ENCODE peak calls at places on chromosomes 1 and 21, in seven cellular contexts. M is progenitor cell of endocrine pancreas, U is GM20000, X is stomach, L is fibroblast of villous mesenchyme, A is endodermal cell, G is bronchial epithelial cell. F is an unnamed sample.
A peak's percentile ranks its signal among the peaks of the same experiment; 100 is the strongest.

GRCh38 chr1:158371188-158371953 is 17.7 kb downstream of the CD1E start:
- DNase-seq in U (peak; percentile 65), L (no peak), A (no peak), M (no peak), G (peak; percentile 26), X (no peak), F (peak; percentile 34)

GRCh38 chr21:36684957-36685714 is 13.8 kb upstream of the SIM2 start:
- DNase-seq in U (no peak), L (no peak), A (no peak), M (no peak), X (peak; percentile 62), G (no peak), F (no peak)

GRCh38 chr1:210938416-210938925 is 195.5 kb downstream of the KCNH1 start:
- DNase-seq in X (no peak), L (no peak), A (no peak), U (no peak), M (no peak), G (no peak), F (no peak)

GRCh38 chr1:227317541-227318002 is 720 bp downstream of the CDC42BPA start:
- DNase-seq in X (no peak), U (peak; percentile 41), L (peak; percentile 82), A (peak; percentile 86), M (peak; percentile 45), G (peak; percentile 62), F (peak; percentile 89)

GRCh38 chr1:58089898-58090535 is 456.5 kb downstream of the OMA1 start:
- DNase-seq in M (no peak), U (no peak), G (no peak), L (no peak), A (no peak), X (no peak), F (no peak)

GRCh38 chr1:205228052-205228451 is 306 bp downstream of the TMCC2 start:
- DNase-seq in X (peak; percentile 17), U (no peak), M (no peak), L (no peak), G (no peak), A (no peak), F (no peak)

GRCh38 chr1:233907139-233907538 is 2.7 kb downstream of the SLC35F3 start:
- DNase-seq in L (peak; percentile 33), G (no peak), A (no peak), U (no peak), M (no peak), X (no peak), F (peak; percentile 81)

GRCh38 chr1:114128293-114128692 is 25.4 kb downstream of the SYT6 start:
- DNase-seq in A (no peak), M (no peak), L (no peak), U (no peak), X (no peak), G (no peak), F (no peak)

GRCh38 chr1:63034256-63034655 is 250.3 kb downstream of the ATG4C start:
- DNase-seq in G (no peak), A (no peak), M (no peak), L (no peak), X (no peak), U (no peak), F (no peak)

GRCh38 chr1:63038586-63038985 is 254.7 kb downstream of the ATG4C start:
- DNase-seq in M (no peak), G (no peak), L (no peak), X (no peak), U (no peak), A (no peak), F (no peak)

GRCh38 chr1:63032171-63032570 is 248.2 kb downstream of the ATG4C start:
- DNase-seq in M (no peak), A (no peak), U (no peak), X (no peak), L (no peak), G (no peak), F (no peak)

DNA sequence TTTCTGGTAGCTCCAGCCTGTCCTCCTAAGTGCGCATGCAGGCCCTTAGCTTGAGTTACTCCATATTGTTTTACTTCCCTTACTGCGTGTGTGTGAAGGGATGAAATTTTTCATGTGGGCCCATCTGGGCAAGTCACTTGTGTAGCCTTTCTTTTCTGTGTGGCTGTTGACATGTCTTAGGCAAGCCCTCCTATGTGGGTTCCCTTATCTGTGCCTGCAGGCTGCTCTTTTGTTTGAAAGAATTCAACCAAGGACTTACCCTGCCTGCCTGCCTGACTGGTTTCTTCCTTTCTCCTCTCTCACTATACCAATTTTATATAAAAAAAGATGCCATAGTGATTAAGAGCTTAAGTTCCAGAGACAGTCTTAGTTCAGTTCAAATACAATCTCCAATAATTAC is 249.3 kb downstream of the ATG4C start:
- DNase-seq in X (no peak), M (no peak), G (no peak), A (no peak), L (no peak), U (no peak), F (no peak)
- TF ChIP-seq CTCF in X (no peak), M (no peak), G (no peak), A (no peak), L (no peak), U (no peak), F (no peak)

GRCh38 chr1:85030536-85030935 is 17.8 kb downstream of the MCOLN3 start:
- DNase-seq in G (no peak), X (no peak), L (peak; percentile 15), M (no peak), U (no peak), A (no peak), F (no peak)

GRCh38 chr1:85025940-85026339 is 22.4 kb downstream of the MCOLN3 start:
- DNase-seq in A (no peak), G (no peak), M (no peak), L (no peak), X (no peak), U (no peak), F (no peak)

GRCh38 chr1:85022700-85023099 is 25.6 kb downstream of the MCOLN3 start:
- DNase-seq in U (no peak), M (no peak), X (no peak), L (no peak), G (no peak), A (no peak), F (no peak)

GRCh38 chr1:85024736-85025135 is 23.6 kb downstream of the MCOLN3 start:
- DNase-seq in A (no peak), X (no peak), L (no peak), G (no peak), M (no peak), U (no peak), F (no peak)

GRCh38 chr1:85027242-85027983 is 20.9 kb downstream of the MCOLN3 start:
- DNase-seq in A (no peak), L (peak; percentile 27), G (peak; percentile 27), M (no peak), U (peak; percentile 38), X (no peak), F (peak; percentile 4)
- TF ChIP-seq CTCF in A (peak; percentile 38), L (peak; percentile 28), G (no peak), M (no peak), U (no peak), X (no peak), F (no peak)

GRCh38 chr1:80657707-80658106 is 1143.0 kb upstream of the ADGRL2 start:
- DNase-seq in U (no peak), X (no peak), G (no peak), L (no peak), A (no peak), M (no peak), F (no peak)

GRCh38 chr1:80657048-80657653 is 1143.6 kb upstream of the ADGRL2 start:
- DNase-seq in X (no peak), A (no peak), L (no peak), M (no peak), G (no peak), U (no peak), F (no peak)

GRCh38 chr1:80656628-80657019 is 1144.1 kb upstream of the ADGRL2 start:
- DNase-seq in M (no peak), A (no peak), L (no peak), X (no peak), U (no peak), G (peak; percentile 48), F (peak; percentile 59)

DNA sequence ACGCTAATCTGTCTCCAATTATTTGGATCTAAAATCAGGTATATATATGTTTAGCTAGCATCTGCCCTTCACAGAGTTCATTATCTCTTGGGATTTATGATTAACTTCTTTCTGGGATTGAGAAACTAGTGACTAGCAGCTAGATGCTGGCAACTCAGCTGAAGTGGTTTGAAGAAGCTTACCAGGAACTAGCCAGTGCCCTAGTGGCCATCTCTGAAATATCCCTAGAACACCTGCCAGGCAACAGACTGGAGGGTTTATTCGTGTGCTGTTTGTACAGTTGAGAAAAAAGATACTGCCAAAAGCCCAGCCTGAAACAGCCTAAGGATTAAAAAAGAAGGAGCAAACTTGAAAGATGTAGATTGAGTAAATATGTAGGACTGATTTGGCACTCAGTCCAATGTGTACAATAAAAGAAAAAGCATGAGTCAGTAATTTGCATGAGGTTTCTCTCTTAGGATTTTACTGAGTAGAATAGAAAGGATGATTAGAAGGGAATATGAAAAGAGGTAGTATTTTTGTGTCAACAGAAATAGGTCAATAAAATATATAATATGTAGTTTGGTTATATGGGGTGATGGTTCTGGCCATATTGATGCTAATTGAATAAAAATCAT is 1144.6 kb upstream of the ADGRL2 start:
- DNase-seq in M (peak; percentile 12), X (peak; percentile 44), L (no peak), U (no peak), G (peak; percentile 23), A (peak; percentile 76), F (peak; percentile 47)
- TF ChIP-seq CTCF in M (peak; percentile 68), X (peak; percentile 33), L (no peak), U (no peak), G (peak; percentile 48), A (peak; percentile 83), F (peak; percentile 30)

DNA sequence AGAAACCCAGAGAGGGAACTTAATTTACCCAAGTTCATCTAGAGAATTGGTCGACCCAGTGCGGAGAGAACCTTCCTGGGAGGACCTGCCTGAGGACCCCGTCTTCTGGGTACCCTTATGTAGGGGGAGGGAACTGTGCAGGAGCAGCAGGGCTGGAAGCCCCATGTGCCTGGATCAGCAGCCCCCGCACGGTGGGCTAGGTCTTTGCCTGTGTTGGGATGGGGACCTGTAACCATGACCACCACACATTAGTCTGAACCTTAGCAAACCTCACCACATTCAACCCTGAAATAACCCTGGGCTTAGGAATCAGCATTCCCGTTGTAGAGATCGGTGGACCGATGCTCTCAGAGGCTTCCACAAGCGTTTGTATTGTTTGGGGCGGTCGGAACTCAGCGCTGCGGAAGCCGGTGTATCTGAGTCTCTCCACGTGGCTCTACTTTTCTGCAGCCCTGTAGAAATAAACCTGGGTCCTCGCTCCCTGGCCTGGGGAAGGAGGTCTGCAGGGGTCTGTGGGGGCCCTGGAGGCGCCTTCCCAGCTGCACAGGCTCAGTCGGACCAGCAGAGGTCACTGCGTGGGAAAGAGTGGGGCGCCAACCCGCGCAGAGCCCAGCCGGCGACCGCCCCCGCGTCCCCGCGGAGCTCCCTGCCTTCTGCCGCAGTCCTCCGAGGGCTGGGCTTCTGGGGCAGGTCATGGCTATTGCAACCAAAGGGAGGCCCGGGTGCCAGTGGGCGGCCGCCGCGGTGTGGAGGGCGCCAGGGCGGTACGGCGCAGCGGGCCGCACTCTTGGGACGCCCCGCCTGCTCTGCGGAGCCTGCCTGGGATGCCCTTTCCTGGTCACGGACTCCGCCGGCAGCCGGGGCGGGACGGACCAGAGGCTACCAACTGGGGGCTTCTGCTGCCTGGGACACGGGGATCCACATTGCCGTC is 36.2 kb upstream of the KCNA10 start:
- DNase-seq in U (peak; percentile 79), G (no peak), A (peak; percentile 89), L (peak; percentile 7), X (peak; percentile 53), M (peak; percentile 58), F (no peak)
- TF ChIP-seq CTCF in U (peak; percentile 61), G (peak; percentile 69), A (peak; percentile 92), L (peak; percentile 56), X (peak; percentile 57), M (peak; percentile 84), F (peak; percentile 12)

GRCh38 chr1:6513296-6513928 is 21.9 kb upstream of the PLEKHG5 start:
- DNase-seq in X (no peak), G (peak; percentile 23), U (no peak), A (no peak), M (no peak), L (no peak), F (no peak)
- TF ChIP-seq CTCF in X (no peak), G (no peak), U (no peak), A (no peak), M (no peak), L (no peak), F (no peak)

F was measured in MCF 10A.